ENCODE peak calls at places on chromosomes 2 and 18, in seven cellular contexts. T, Q, G, X, D, N and I are unnamed samples.

GRCh38 chr2:27123302-27124150 is at the start of gene ABHD1:
- DNase-seq in T (peak), Q (peak), G (peak), X (no peak), D (peak), N (peak), I (peak)

GRCh38 chr2:217835931-217836881 is 166.6 kb downstream of the TNS1 start:
- DNase-seq in T (no peak), Q (no peak), G (peak), X (peak), D (no peak), N (no peak), I (no peak)

GRCh38 chr2:15583831-15584230 is 7.8 kb upstream of the DDX1 start:
- DNase-seq in T (no peak), Q (no peak), G (no peak), X (no peak), D (no peak), N (no peak), I (no peak)

GRCh38 chr2:194815475-194815874 is 841.6 kb upstream of the SLC39A10 start:
- DNase-seq in T (no peak), Q (no peak), G (no peak), X (peak), D (no peak), N (no peak), I (no peak)

GRCh38 chr2:52881606-52882005 is 886.0 kb upstream of the CHAC2 start:
- DNase-seq in T (no peak), Q (no peak), G (no peak), X (peak), D (peak), N (no peak), I (no peak)

GRCh38 chr18:24910217-24910616 is 441.7 kb downstream of the ZNF521 start:
- DNase-seq in T (no peak), Q (no peak), G (no peak), X (no peak), D (no peak), N (no peak), I (no peak)

GRCh38 chr2:164896226-164896625 is 54.6 kb upstream of the COBLL1 start:
- DNase-seq in T (no peak), Q (no peak), G (no peak), X (peak), D (no peak), N (no peak), I (no peak)

GRCh38 chr18:75395137-75395536 is 32.4 kb downstream of the SMIM21 start:
- DNase-seq in T (no peak), Q (no peak), G (no peak), X (no peak), D (no peak), N (no peak), I (no peak)

GRCh38 chr2:236176417-236176816 is 8.2 kb upstream of the GBX2 start:
- DNase-seq in T (no peak), Q (no peak), G (no peak), X (peak), D (peak), N (peak), I (no peak)

GRCh38 chr2:105886680-105887079 is 142.0 kb downstream of the NCK2 start:
- DNase-seq in T (no peak), Q (no peak), G (no peak), X (no peak), D (no peak), N (no peak), I (no peak)

GRCh38 chr18:79173742-79174141 is 104.5 kb downstream of the ATP9B start:
- DNase-seq in T (no peak), Q (no peak), G (no peak), X (no peak), D (no peak), N (no peak), I (no peak)

GRCh38 chr18:37294951-37295350 is 270.6 kb downstream of the CELF4 start:
- DNase-seq in T (peak), Q (peak), G (no peak), X (peak), D (no peak), N (no peak), I (no peak)

GRCh38 chr2:30503692-30504076 is 56.6 kb downstream of the LCLAT1 start:
- DNase-seq in T (no peak), Q (no peak), G (no peak), X (no peak), D (no peak), N (no peak), I (no peak)
- TF ChIP-seq CTCF in T (no peak), Q (no peak), G (no peak), X (no peak), D (no peak), N (no peak), I (no peak)

DNA sequence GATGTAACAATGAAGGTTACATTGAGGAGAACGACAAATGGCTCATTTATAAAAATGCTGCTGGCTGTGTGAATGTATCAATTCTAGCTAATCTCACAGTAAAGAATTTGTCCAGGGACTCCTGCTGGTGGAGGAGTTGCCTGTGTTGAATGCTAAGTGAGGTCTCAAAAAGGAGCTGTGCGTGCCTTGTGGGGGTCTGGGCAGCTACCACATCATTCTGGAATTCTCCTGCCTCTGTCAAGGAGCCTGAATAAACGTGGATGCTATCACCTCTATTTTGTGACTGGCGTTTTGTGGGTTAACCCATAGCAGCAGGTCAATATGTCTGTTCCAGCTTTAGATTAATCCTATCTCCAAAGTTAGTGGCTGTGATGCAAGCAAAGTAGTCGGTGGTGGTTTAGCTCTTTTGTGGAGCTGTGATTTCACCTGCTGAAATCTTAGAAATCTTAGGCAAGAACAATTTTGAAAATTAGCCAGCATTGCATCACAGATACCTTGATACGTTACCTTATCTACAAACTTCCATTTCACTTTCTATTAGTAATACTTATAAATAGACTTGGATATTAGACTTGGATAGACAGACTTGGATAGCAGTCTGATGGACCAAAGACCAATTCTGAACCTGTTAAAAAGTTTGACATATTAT is 96.8 kb downstream of the MTCL1 start:
- DNase-seq in T (no peak), Q (no peak), G (no peak), X (peak), D (no peak), N (no peak), I (no peak)
- TF ChIP-seq CTCF in T (no peak), Q (no peak), G (no peak), X (peak), D (no peak), N (no peak), I (no peak)

GRCh38 chr2:79982445-79982844 is 322.1 kb downstream of the LRRTM1 start:
- DNase-seq in T (peak), Q (no peak), G (no peak), X (no peak), D (no peak), N (no peak), I (peak)
- TF ChIP-seq CTCF in T (peak), Q (no peak), G (no peak), X (no peak), D (no peak), N (peak), I (peak)

GRCh38 chr2:84497285-84497684 is 19.0 kb upstream of the DNAH6 start:
- DNase-seq in T (no peak), Q (no peak), G (no peak), X (no peak), D (no peak), N (no peak), I (no peak)

GRCh38 chr2:84494070-84494469 is 22.2 kb upstream of the DNAH6 start:
- DNase-seq in T (no peak), Q (no peak), G (no peak), X (no peak), D (no peak), N (no peak), I (no peak)

GRCh38 chr2:84498150-84498799 is 18.0 kb upstream of the DNAH6 start:
- DNase-seq in T (no peak), Q (no peak), G (no peak), X (no peak), D (no peak), N (no peak), I (no peak)

GRCh38 chr2:84495539-84496146 is 20.7 kb upstream of the DNAH6 start:
- DNase-seq in T (no peak), Q (no peak), G (no peak), X (peak), D (peak), N (peak), I (peak)

DNA sequence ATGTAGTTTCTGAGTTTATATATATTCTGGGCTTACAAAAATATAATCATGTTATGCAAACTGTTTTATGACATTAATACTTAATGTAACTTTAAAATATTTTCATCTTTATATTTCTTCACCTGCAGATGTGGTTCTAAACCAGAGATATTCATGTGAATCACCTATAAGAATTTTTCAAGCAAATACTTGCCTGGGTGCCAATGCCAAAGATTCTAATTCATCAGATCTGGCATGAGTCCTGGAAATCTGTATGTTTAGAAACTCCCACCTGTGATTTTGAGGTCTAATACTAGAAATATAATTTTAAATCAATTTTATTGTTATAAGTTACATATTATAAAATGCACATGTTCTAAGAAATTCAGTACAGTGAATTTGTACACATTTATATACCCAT is 19.9 kb upstream of the DNAH6 start:
- DNase-seq in T (no peak), Q (no peak), G (no peak), X (no peak), D (no peak), N (no peak), I (no peak)
- TF ChIP-seq CTCF in T (no peak), Q (no peak), G (no peak), X (no peak), D (no peak), N (no peak), I (no peak)

GRCh38 chr2:85243101-85244072 is 84.4 kb downstream of the TGOLN2 start:
- DNase-seq in T (peak), Q (peak), G (peak), X (peak), D (peak), N (peak), I (no peak)
- TF ChIP-seq CTCF in T (peak), Q (peak), G (peak), X (peak), D (peak), N (peak), I (peak)

GRCh38 chr2:57550912-57551311 is 495.7 kb upstream of the VRK2 start:
- DNase-seq in T (no peak), Q (no peak), G (no peak), X (no peak), D (no peak), N (no peak), I (no peak)

GRCh38 chr2:57549642-57550102 is 496.9 kb upstream of the VRK2 start:
- DNase-seq in T (no peak), Q (no peak), G (no peak), X (peak), D (peak), N (peak), I (peak)

GRCh38 chr2:57558312-57558711 is 488.3 kb upstream of the VRK2 start:
- DNase-seq in T (no peak), Q (no peak), G (no peak), X (no peak), D (no peak), N (no peak), I (no peak)

GRCh38 chr2:57552885-57553284 is 493.7 kb upstream of the VRK2 start:
- DNase-seq in T (no peak), Q (no peak), G (no peak), X (peak), D (no peak), N (no peak), I (no peak)
- TF ChIP-seq CTCF in T (no peak), Q (no peak), G (no peak), X (peak), D (no peak), N (peak), I (no peak)

GRCh38 chr2:142582317-142582716 is 295.1 kb upstream of the KYNU start:
- DNase-seq in T (no peak), Q (no peak), G (no peak), X (peak), D (no peak), N (no peak), I (no peak)
- TF ChIP-seq CTCF in T (peak), Q (no peak), G (no peak), X (peak), D (peak), N (no peak), I (no peak)